ENCODE peak calls at places on chromosomes 5 and 9, in five cellular contexts. B, T, O, M and J are unnamed samples.

GRCh38 chr5:181246276-181247050 is 2.8 kb upstream of the RACK1 start:
- DNase-seq in B (peak), T (peak), O (peak), M (peak), J (peak)

GRCh38 chr5:122163151-122164069 is 34.1 kb downstream of the ZNF474 start:
- DNase-seq in B (no peak), T (no peak), O (peak), M (peak), J (no peak)

GRCh38 chr5:56337715-56338319 is 104.7 kb upstream of the ANKRD55 start:
- DNase-seq in B (no peak), T (no peak), O (no peak), M (no peak), J (no peak)

GRCh38 chr5:1254196-1254595 is 29.0 kb downstream of the SLC6A18 start:
- DNase-seq in B (no peak), T (no peak), O (no peak), M (no peak), J (no peak)

GRCh38 chr9:101166717-101167116 is 138.2 kb downstream of the PLPPR1 start:
- DNase-seq in B (no peak), T (no peak), O (no peak), M (no peak), J (no peak)

GRCh38 chr5:72485366-72486052 is 21.7 kb downstream of the ZNF366 start:
- DNase-seq in B (no peak), T (no peak), O (no peak), M (no peak), J (no peak)

GRCh38 chr5:113043491-113043931 is 66.9 kb downstream of the DCP2 start:
- DNase-seq in B (peak), T (no peak), O (no peak), M (peak), J (no peak)

GRCh38 chr9:129576546-129577543 is 44.1 kb downstream of the C9orf50 start:
- DNase-seq in B (no peak), T (no peak), O (peak), M (peak), J (no peak)

GRCh38 chr9:96646081-96646991 is 8.8 kb downstream of the PRXL2C start:
- DNase-seq in B (no peak), T (no peak), O (no peak), M (peak), J (no peak)

GRCh38 chr5:179160584-179160983 is 100.4 kb downstream of the ZNF354C start:
- DNase-seq in B (no peak), T (no peak), O (no peak), M (peak), J (no peak)

GRCh38 chr9:132755096-132755495 is 84.8 kb downstream of the GTF3C4 start:
- DNase-seq in B (no peak), T (no peak), O (no peak), M (no peak), J (no peak)

GRCh38 chr9:130304141-130304540 is 38.6 kb downstream of the HMCN2 start:
- DNase-seq in B (no peak), T (no peak), O (no peak), M (no peak), J (no peak)

GRCh38 chr9:130634801-130635200 is 29.6 kb upstream of the PRDM12 start:
- DNase-seq in B (no peak), T (no peak), O (no peak), M (no peak), J (no peak)

GRCh38 chr9:98162638-98163037 is 29.8 kb downstream of the CORO2A start:
- DNase-seq in B (no peak), T (no peak), O (no peak), M (no peak), J (no peak)

GRCh38 chr9:92185681-92186080 is 70.5 kb upstream of the SPTLC1 start:
- DNase-seq in B (no peak), T (no peak), O (no peak), M (no peak), J (no peak)

GRCh38 chr9:75615284-75615683 is 275.2 kb upstream of the PCSK5 start:
- DNase-seq in B (peak), T (no peak), O (peak), M (no peak), J (peak)

GRCh38 chr5:18305288-18305899 is 671.1 kb downstream of the TAF11L14 start:
- DNase-seq in B (peak), T (no peak), O (peak), M (peak), J (peak)

GRCh38 chr5:1330847-1331831 is 13.8 kb downstream of the CLPTM1L start:
- DNase-seq in B (no peak), T (no peak), O (no peak), M (no peak), J (no peak)

GRCh38 chr9:16031971-16032370 is 479.1 kb downstream of the CCDC171 start:
- DNase-seq in B (no peak), T (no peak), O (no peak), M (peak), J (no peak)

GRCh38 chr9:83219154-83219923 is 156.4 kb upstream of the RASEF start:
- DNase-seq in B (peak), T (peak), O (peak), M (peak), J (peak)

GRCh38 chr5:105882956-105883481 is 1787.7 kb downstream of the EFNA5 start:
- DNase-seq in B (no peak), T (no peak), O (no peak), M (no peak), J (no peak)

GRCh38 chr5:154940772-154941620 is at the start of gene MRPL22:
- DNase-seq in B (peak), T (peak), O (peak), M (peak), J (peak)

GRCh38 chr5:154945695-154946301 is 4.9 kb downstream of the MRPL22 start:
- DNase-seq in B (no peak), T (no peak), O (no peak), M (peak), J (peak)

GRCh38 chr5:154940375-154940771 is 500 bp upstream of the MRPL22 start:
- DNase-seq in B (no peak), T (no peak), O (no peak), M (no peak), J (no peak)

GRCh38 chr5:154944716-154945115 is 3.8 kb downstream of the MRPL22 start:
- DNase-seq in B (no peak), T (no peak), O (no peak), M (no peak), J (no peak)

DNA sequence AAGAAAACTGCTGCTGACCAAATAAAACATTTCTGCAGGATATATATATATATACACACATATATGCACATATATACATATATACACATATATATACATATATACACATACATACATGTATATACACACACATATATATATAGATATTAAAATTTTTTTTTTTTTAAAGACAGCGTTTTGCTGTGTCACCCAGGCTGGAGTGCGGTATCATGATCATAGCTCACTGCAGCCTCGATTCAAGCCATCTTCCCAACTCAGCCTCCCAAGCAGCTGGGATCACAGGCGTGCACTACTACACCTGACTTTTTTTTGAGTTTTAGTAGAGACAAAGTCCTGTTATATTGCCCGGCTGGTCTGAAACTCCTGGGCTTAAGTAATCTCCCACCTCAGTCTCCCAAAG is 2.7 kb downstream of the MRPL22 start:
- DNase-seq in B (no peak), T (no peak), O (no peak), M (no peak), J (no peak)
- H3K4me2 ChIP-seq in B (no peak), T (no peak), O (no peak), M (no peak), J (no peak)

DNA sequence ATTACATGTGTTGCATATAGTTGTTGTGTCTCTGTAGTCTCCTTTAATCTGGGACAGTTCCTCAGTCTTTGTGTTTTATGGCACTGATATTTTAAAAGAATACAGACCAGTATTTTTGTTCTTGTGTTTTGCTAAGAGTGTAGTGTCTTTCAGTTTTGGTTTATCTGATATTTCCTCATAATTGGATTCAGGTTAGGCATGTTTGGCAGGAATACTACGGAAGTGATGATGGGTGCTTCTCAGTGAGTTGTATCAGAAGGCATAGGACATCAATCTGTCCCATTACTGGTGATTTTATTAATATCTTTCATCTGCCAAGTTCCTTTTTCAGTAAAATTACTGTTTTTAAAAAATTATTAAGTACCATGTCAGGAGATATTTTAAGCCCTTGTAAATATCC is 212.9 kb downstream of the ARHGEF28 start:
- DNase-seq in B (no peak), T (no peak), O (no peak), M (no peak), J (no peak)
- H3K4me2 ChIP-seq in B (no peak), T (no peak), O (no peak), M (no peak), J (no peak)

GRCh38 chr9:36401897-36402480 is 1.9 kb upstream of the RNF38 start:
- DNase-seq in B (peak), T (no peak), O (no peak), M (no peak), J (no peak)
- H3K4me2 ChIP-seq in B (peak), T (peak), O (no peak), M (no peak), J (peak)

GRCh38 chr9:77585335-77585786 is 62.8 kb downstream of the GNA14 start:
- DNase-seq in B (no peak), T (no peak), O (peak), M (no peak), J (no peak)
- H3K4me2 ChIP-seq in B (no peak), T (no peak), O (no peak), M (no peak), J (no peak)

GRCh38 chr5:173896631-173897030 is 8.5 kb downstream of the CPEB4 start:
- DNase-seq in B (no peak), T (no peak), O (no peak), M (no peak), J (no peak)
- H3K4me2 ChIP-seq in B (no peak), T (no peak), O (no peak), M (no peak), J (no peak)

GRCh38 chr5:149001154-149001553 is 61.7 kb downstream of the SH3TC2 start:
- DNase-seq in B (no peak), T (no peak), O (no peak), M (no peak), J (no peak)

GRCh38 chr5:149002761-149003689 is 59.8 kb downstream of the SH3TC2 start:
- DNase-seq in B (no peak), T (no peak), O (peak), M (peak), J (no peak)

GRCh38 chr5:149004559-149004958 is 58.3 kb downstream of the SH3TC2 start:
- DNase-seq in B (no peak), T (no peak), O (no peak), M (no peak), J (no peak)

GRCh38 chr5:148999741-149000140 is 63.1 kb downstream of the SH3TC2 start:
- DNase-seq in B (no peak), T (no peak), O (no peak), M (no peak), J (no peak)

DNA sequence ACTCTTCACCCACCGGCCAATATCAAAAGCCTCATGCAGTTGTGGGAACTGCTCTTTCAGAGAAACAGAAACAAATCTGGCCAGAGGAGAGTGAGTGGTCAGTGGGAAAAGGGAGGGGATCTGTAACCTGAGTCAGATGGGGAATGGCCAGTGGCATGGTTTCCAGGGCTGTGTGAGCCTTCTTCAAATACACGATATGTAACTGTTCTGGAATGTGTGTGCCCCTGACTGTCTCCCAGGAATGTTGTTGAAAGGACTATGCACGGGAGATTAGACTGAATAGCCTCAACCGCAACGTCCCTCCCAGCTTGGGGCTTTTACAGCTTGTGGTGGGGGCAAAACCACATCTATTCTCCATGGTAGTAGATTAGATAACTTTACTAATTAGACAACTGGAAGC is 60.8 kb downstream of the SH3TC2 start:
- DNase-seq in B (peak), T (peak), O (peak), M (peak), J (no peak)
- H3K4me2 ChIP-seq in B (peak), T (peak), O (no peak), M (peak), J (no peak)

GRCh38 chr5:136090319-136090718 is 42.3 kb upstream of the SMAD5 start:
- DNase-seq in B (no peak), T (no peak), O (no peak), M (no peak), J (no peak)

GRCh38 chr5:136094189-136094912 is 38.3 kb upstream of the SMAD5 start:
- DNase-seq in B (peak), T (no peak), O (no peak), M (no peak), J (no peak)

GRCh38 chr5:136086776-136087566 is 45.7 kb upstream of the SMAD5 start:
- DNase-seq in B (no peak), T (no peak), O (no peak), M (no peak), J (no peak)

GRCh38 chr5:136087961-136088871 is 44.4 kb upstream of the SMAD5 start:
- DNase-seq in B (no peak), T (no peak), O (no peak), M (peak), J (no peak)

DNA sequence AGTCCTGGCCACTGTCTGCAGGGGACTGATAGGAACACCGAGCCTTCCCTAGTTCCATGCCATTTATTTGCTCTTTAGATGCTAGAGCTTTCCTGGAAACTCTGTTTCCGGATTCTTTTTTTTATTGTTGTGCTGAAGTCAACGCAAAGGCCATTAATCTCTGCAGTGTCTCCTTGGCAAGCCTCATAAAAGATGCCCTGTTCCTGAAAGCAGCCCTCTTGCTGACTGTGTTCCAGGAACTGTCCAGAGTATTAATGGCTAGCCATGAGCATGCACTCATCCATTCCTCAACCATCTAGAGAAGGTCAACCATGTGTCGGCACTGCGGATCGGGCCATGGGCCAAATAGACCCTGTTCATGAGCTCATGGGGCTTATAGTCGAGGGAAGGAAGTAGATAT is 42.8 kb upstream of the SMAD5 start:
- DNase-seq in B (no peak), T (no peak), O (no peak), M (no peak), J (no peak)
- H3K4me2 ChIP-seq in B (no peak), T (no peak), O (no peak), M (no peak), J (no peak)

GRCh38 chr5:42059291-42059690 is 134.2 kb downstream of the FBXO4 start:
- DNase-seq in B (no peak), T (no peak), O (no peak), M (peak), J (no peak)

GRCh38 chr5:42064821-42065220 is 139.7 kb downstream of the FBXO4 start:
- DNase-seq in B (no peak), T (no peak), O (no peak), M (peak), J (no peak)

GRCh38 chr5:42057254-42057690 is 132.2 kb downstream of the FBXO4 start:
- DNase-seq in B (peak), T (peak), O (peak), M (peak), J (peak)

GRCh38 chr5:42059778-42060464 is 134.8 kb downstream of the FBXO4 start:
- DNase-seq in B (no peak), T (no peak), O (no peak), M (no peak), J (no peak)
- H3K4me2 ChIP-seq in B (no peak), T (no peak), O (no peak), M (no peak), J (no peak)

GRCh38 chr5:68137451-68138190 is 77.9 kb upstream of the PIK3R1 start:
- DNase-seq in B (no peak), T (no peak), O (no peak), M (peak), J (no peak)
- H3K4me2 ChIP-seq in B (no peak), T (no peak), O (no peak), M (peak), J (no peak)

GRCh38 chr5:168287362-168287761 is 4.1 kb upstream of the WWC1 start:
- DNase-seq in B (no peak), T (no peak), O (no peak), M (no peak), J (peak)
- H3K4me2 ChIP-seq in B (no peak), T (peak), O (no peak), M (no peak), J (no peak)